ENCODE peak calls at places on chromosomes 3 and 15, in four cellular contexts. P is cardiac muscle cell, L is HCT116, B is B cell. C is an unnamed sample.

GRCh38 chr3:5994651-5995050 is 807.1 kb downstream of the EDEM1 start:
- DNase-seq in L (no peak), P (peak), B (no peak), C (no peak)

GRCh38 chr3:194404365-194405140 is 5.5 kb upstream of the GP5 start:
- DNase-seq in P (peak), L (peak), B (peak), C (peak)

GRCh38 chr3:22922317-22922716 is 280.8 kb upstream of the UBE2E2 start:
- DNase-seq in B (peak), L (no peak), P (no peak), C (no peak)

GRCh38 chr15:83210619-83211018 is 3.0 kb upstream of the HDGFL3 start:
- DNase-seq in B (no peak), P (peak), L (no peak), C (no peak)

GRCh38 chr3:149967067-149967685 is 3.5 kb downstream of the PFN2 start:
- DNase-seq in B (peak), L (peak), P (peak), C (no peak)

GRCh38 chr3:129282727-129283327 is 4.2 kb downstream of the HMCES start:
- DNase-seq in B (peak), L (no peak), P (no peak), C (no peak)

GRCh38 chr3:117263735-117264134 is 554.2 kb downstream of the TUSC7 start:
- DNase-seq in B (no peak), L (no peak), P (no peak), C (no peak)

GRCh38 chr15:77083381-77084160 is 12.7 kb upstream of the TSPAN3 start:
- DNase-seq in P (peak), L (no peak), B (peak), C (no peak)

GRCh38 chr3:122392868-122393844 is 9.2 kb downstream of the FAM162A start:
- DNase-seq in L (no peak), B (peak), P (peak), C (no peak)

GRCh38 chr15:91291673-91292072 is 191.6 kb downstream of the SV2B start:
- DNase-seq in P (no peak), L (peak), B (peak), C (no peak)

GRCh38 chr15:99509686-99510461 is 55.9 kb upstream of the MEF2A start:
- DNase-seq in P (no peak), B (peak), L (no peak), C (no peak)

GRCh38 chr3:194194757-194195086 is 58.8 kb downstream of the HES1 start:
- DNase-seq in B (no peak), L (no peak), P (no peak), C (no peak)

DNA sequence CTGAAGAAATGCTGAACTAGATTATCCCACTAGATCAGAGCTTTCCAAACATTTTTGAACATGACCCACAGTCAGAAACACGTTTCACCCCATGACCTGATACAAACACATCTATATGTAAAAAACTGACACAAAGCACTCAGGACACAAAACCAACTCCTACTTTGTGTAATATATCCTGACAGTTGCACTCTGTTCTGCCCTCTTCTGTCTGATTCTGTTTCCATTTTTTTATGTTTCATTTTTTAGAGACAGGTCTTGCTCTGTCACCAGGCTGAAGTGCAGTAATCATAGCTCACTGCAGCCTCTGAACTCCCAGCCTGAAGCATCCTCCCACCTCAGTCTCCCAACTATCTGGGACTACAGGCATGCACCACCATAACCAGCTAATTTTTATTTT is 15.8 kb upstream of the RFTN1 start:
- DNase-seq in P (no peak), B (peak), L (no peak), C (no peak)
- TF ChIP-seq CTCF in P (peak), B (peak), L (no peak), C (no peak)

GRCh38 chr15:88623061-88623460 is 1.9 kb downstream of the AEN start:
- DNase-seq in L (peak), P (no peak), B (no peak), C (peak)

GRCh38 chr15:88621789-88622604 is 857 bp downstream of the AEN start:
- DNase-seq in B (peak), P (peak), L (no peak), C (no peak)

GRCh38 chr15:88619796-88620195 is 1.3 kb upstream of the AEN start:
- DNase-seq in B (no peak), P (no peak), L (no peak), C (no peak)

GRCh38 chr15:88622605-88622975 is 1.4 kb downstream of the AEN start:
- DNase-seq in P (no peak), B (peak), L (no peak), C (no peak)

DNA sequence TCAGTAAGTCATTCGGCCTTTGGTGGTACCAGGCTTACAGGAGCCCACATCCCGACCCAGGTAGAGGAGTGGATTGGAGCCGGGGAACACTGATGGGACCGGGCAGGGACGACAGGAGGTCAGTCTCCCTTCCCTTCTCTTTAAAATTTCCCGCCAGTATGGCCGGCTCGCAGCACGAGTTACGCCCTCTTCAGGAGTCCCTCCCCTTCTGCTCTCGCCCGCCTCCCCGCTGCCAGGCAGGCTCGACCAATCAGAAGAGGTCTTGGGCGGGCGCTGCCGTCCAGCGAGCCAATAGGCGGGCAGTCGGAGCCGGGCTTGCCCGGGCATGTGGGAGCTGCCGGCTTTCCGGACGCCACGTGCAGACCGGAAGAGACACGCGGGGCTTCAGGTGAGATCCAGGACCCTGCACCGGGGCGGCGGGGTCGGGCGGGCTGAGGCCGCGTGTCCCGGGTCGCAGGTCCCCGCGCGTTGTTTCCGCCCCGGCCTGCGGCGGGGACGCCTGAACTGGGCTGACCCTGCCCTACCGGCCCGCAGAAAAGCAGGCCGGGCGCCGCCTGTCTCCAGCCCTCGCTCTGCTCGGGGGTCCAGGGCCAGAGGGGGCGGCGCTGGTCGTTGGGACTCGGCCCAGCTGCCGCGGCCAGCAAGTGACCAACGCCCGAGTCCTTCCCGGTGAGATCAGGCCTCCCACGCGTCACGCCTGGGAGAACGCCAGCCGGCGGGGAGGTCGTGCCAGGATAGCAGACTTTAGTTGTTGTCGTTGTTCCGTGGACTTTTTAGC is at the start of gene AEN:
- DNase-seq in P (peak), L (peak), B (peak), C (peak)
- TF ChIP-seq CTCF in P (no peak), L (no peak), B (no peak), C (no peak)

DNA sequence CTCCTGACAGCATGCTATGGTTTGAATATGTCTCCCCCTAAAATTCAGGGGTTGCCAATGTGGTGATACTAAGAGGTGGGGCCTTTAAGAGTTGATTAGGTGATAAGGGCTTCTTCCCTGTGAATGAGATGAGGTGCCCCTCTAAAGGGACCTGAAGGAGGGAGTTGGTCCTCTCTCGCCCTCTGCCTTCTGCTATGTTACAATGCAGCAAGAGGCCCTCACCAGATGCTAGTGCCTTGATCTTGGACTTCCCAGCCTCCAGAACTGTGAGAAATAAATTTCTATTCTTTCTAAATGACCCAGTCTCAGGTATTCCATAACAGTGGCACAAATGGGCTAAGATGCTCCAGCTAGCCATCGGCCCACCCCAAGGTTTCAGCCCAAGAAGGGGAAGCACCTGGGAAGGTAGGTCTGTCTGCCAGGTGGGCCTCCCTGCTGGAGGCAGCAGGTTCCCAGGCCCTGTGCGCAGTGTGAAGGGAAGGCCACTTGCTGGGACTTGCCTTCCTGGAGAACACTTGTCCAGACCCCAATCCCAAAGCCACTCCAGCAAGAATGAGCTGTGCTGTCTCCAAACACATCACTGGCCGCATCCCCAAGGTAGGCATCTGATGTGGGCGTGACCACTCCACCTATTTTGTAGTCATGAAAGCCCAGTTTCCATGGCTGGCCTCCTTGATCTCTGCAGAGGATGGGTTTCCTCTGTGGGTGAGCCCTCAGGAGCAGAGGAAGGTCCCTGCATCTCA is 9.0 kb downstream of the TGM4 start:
- DNase-seq in P (no peak), L (no peak), B (no peak), C (no peak)
- TF ChIP-seq CTCF in P (no peak), L (no peak), B (no peak), C (no peak)

GRCh38 chr3:184808021-184808420 is 3.9 kb upstream of the VPS8 start:
- DNase-seq in P (peak), L (peak), B (no peak), C (no peak)
- TF ChIP-seq CTCF in P (peak), L (peak), B (peak), C (no peak)

GRCh38 chr15:59160880-59161593 is 45.6 kb upstream of the LDHAL6B start:
- DNase-seq in B (peak), L (no peak), P (peak), C (no peak)
- TF ChIP-seq CTCF in B (peak), L (peak), P (peak), C (peak)

GRCh38 chr3:74353039-74353438 is 261.4 kb downstream of the CNTN3 start:
- DNase-seq in L (no peak), B (no peak), P (peak), C (no peak)
- TF ChIP-seq CTCF in L (no peak), B (no peak), P (no peak), C (peak)

GRCh38 chr15:56291741-56292140 is 48.1 kb upstream of the RFX7 start:
- DNase-seq in B (no peak), P (no peak), L (no peak), C (no peak)

GRCh38 chr15:56292546-56293316 is 49.1 kb upstream of the RFX7 start:
- DNase-seq in B (no peak), P (no peak), L (no peak), C (no peak)

GRCh38 chr15:56298723-56299122 is 55.0 kb upstream of the RFX7 start:
- DNase-seq in L (no peak), B (no peak), P (no peak), C (no peak)

GRCh38 chr15:56295433-56295832 is 51.8 kb upstream of the RFX7 start:
- DNase-seq in L (no peak), B (no peak), P (no peak), C (no peak)

DNA sequence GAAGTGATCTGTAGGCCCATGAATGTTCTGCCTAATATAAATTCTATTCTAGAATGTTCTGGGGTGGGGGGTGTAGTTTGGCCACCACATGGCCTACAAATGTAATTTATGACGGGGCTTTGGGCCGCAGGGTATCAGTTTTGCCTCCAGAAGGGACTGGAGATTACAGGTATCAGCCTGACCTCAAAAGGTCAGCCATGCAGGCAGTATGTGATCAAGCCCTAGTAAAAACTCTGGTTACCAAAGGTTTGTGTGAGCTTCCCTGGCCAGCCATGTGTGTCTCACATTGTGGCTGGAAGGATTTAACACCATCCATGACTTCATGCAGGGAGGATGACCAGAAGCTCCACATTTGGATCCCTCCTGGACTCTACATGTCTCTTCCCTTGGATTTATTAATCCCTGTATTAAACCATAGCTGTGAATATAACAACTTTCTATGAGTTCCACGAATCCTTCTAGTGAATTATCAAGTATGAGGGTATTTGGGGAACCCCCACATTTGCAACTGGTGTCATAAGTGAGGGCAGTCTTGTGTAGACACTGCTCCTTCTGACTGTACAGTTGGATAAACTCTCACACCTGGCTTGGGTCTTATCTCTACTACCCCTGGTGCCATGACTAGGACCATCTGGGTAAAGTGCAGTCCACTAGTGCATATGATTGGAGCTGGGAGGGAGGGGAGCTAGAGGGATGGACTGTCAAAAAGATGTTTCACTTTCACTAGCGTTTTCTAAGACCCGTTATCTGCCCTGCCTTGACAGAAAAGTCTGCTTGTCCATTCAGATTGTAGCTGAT is 50.0 kb upstream of the RFX7 start:
- DNase-seq in L (no peak), B (no peak), P (no peak), C (no peak)
- TF ChIP-seq CTCF in L (no peak), B (no peak), P (no peak), C (no peak)

GRCh38 chr3:10160346-10160745 is 4.4 kb upstream of the IRAK2 start:
- DNase-seq in L (no peak), B (no peak), P (no peak), C (peak)

GRCh38 chr3:10166213-10166604 is 1.5 kb downstream of the IRAK2 start:
- DNase-seq in L (no peak), P (no peak), B (no peak), C (no peak)

GRCh38 chr3:10160925-10161324 is 3.8 kb upstream of the IRAK2 start:
- DNase-seq in B (no peak), P (no peak), L (no peak), C (no peak)

GRCh38 chr3:10164546-10165393 is at the start of gene IRAK2:
- DNase-seq in B (peak), P (peak), L (peak), C (peak)

DNA sequence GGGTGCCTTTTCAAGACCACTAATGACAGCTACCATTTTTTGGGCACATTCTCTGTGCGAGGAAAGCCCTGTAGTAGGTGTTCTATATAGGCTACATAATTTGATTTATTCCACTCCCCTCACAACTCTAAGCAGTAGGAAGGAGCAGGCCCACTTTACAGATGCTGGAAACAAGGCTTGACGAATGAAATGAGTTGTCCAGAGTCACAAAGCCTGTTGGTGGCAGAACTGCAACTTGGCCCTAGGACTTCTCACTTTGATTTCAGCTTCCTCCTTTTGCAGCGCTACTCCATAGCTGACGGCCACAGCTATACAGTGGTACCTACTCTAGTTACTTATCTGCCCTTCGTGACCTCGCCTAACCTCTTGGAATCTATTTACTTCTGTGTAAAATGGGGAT is 2.6 kb upstream of the IRAK2 start:
- DNase-seq in B (no peak), L (no peak), P (no peak), C (no peak)
- TF ChIP-seq CTCF in B (no peak), L (no peak), P (no peak), C (no peak)

GRCh38 chr3:71026634-71027578 is 556.6 kb downstream of the FOXP1 start:
- DNase-seq in B (no peak), P (no peak), L (no peak), C (no peak)

GRCh38 chr3:71018794-71019193 is 564.7 kb downstream of the FOXP1 start:
- DNase-seq in P (no peak), B (no peak), L (no peak), C (no peak)

GRCh38 chr3:71025516-71025915 is 558.0 kb downstream of the FOXP1 start:
- DNase-seq in B (no peak), L (no peak), P (no peak), C (no peak)

GRCh38 chr3:71025010-71025409 is 558.5 kb downstream of the FOXP1 start:
- DNase-seq in L (no peak), P (no peak), B (no peak), C (no peak)

DNA sequence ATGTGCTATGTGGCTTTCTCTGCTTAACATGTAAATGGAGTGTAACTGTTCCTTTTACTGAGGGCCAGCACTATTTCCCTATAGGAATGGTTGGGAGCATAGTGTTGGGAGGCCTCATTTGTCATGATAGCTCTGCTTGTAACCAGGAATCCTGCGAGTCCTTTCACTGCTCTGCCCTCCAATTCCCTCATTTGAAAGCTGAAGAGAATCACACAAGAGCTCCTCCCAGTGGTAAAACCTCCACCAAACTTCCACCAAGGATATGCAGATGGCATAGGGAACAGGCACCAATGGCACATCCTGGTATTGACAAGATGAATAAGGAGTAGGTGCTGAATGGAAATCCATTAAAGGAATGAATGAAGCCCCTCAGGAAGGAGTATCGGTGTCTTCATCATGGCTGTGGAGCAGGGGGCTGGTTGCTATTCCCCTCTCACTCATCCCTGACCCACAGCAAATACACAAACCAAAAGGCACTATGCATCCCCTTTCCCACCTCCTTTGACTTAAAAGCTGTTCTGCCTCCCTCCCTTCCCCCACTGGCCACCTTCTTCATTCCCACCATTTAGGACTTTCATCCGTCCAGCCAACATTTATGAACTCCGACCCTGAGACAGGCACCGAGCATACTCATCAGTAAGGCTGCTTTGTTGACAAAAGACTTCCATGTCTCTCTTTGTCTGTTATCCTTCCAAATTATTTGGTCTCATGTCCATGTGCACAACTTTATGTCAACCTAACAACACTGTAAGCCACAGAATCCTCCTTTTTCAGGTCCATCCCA is 560.8 kb downstream of the FOXP1 start:
- DNase-seq in L (no peak), P (peak), B (no peak), C (no peak)
- TF ChIP-seq CTCF in L (peak), P (peak), B (no peak), C (no peak)

GRCh38 chr15:45795487-45796069 is 160.7 kb downstream of the SQOR start:
- DNase-seq in L (peak), P (peak), B (no peak), C (no peak)
- TF ChIP-seq CTCF in L (peak), P (peak), B (no peak), C (peak)